ENCODE peak calls at places on chromosome 1, in ten cellular contexts. One of them, this sample, is unnamed.
A peak's percentile ranks its signal among the peaks of the same experiment; 100 is the strongest.

GRCh38 chr1:59057801-59058200 is 239.1 kb upstream of the FGGY start:
- DNase-seq in upper lobe of right lung: no peak
- DNase-seq in CD8-positive, alpha-beta T cell: no peak
- DNase-seq in GM23338: no peak
- DNase-seq in AG10803: peak; percentile 54
- DNase-seq in astrocyte of the cerebellum: no peak
- DNase-seq in hepatocyte: no peak
- DNase-seq in lower lobe of right lung: no peak
- DNase-seq in naive thymus-derived CD4-positive, alpha-beta T cell: no peak
- DNase-seq in transverse colon: no peak
- DNase-seq in this sample: no peak

GRCh38 chr1:23868848-23869450 is 859 bp upstream of the FUCA1 start:
- DNase-seq in transverse colon: no peak
- DNase-seq in AG10803: no peak
- DNase-seq in naive thymus-derived CD4-positive, alpha-beta T cell: no peak
- DNase-seq in GM23338: peak; percentile 13
- DNase-seq in lower lobe of right lung: no peak
- DNase-seq in astrocyte of the cerebellum: no peak
- DNase-seq in upper lobe of right lung: no peak
- DNase-seq in hepatocyte: no peak
- DNase-seq in CD8-positive, alpha-beta T cell: no peak
- DNase-seq in this sample: no peak

GRCh38 chr1:222928212-222928611 is 113.4 kb downstream of the DISP1 start:
- DNase-seq in lower lobe of right lung: peak; percentile 52
- DNase-seq in AG10803: peak; percentile 23
- DNase-seq in GM23338: peak; percentile 89
- DNase-seq in upper lobe of right lung: peak; percentile 69
- DNase-seq in naive thymus-derived CD4-positive, alpha-beta T cell: no peak
- DNase-seq in astrocyte of the cerebellum: no peak
- DNase-seq in CD8-positive, alpha-beta T cell: no peak
- DNase-seq in hepatocyte: peak; percentile 73
- DNase-seq in transverse colon: peak; percentile 30
- DNase-seq in this sample: no peak

GRCh38 chr1:206963740-206964139 is 6.5 kb downstream of the FCAMR start:
- DNase-seq in AG10803: no peak
- DNase-seq in CD8-positive, alpha-beta T cell: no peak
- DNase-seq in upper lobe of right lung: no peak
- DNase-seq in lower lobe of right lung: no peak
- DNase-seq in naive thymus-derived CD4-positive, alpha-beta T cell: no peak
- DNase-seq in hepatocyte: no peak
- DNase-seq in GM23338: no peak
- DNase-seq in transverse colon: peak; percentile 66
- DNase-seq in astrocyte of the cerebellum: no peak
- DNase-seq in this sample: no peak

GRCh38 chr1:90773812-90774211 is 56.7 kb upstream of the BARHL2 start:
- DNase-seq in CD8-positive, alpha-beta T cell: no peak
- DNase-seq in naive thymus-derived CD4-positive, alpha-beta T cell: no peak
- DNase-seq in upper lobe of right lung: no peak
- DNase-seq in hepatocyte: no peak
- DNase-seq in lower lobe of right lung: no peak
- DNase-seq in astrocyte of the cerebellum: no peak
- DNase-seq in AG10803: no peak
- DNase-seq in GM23338: no peak
- DNase-seq in transverse colon: no peak
- DNase-seq in this sample: no peak

GRCh38 chr1:58895559-58896135 is 111.8 kb upstream of the JUN start:
- DNase-seq in lower lobe of right lung: peak; percentile 57
- DNase-seq in naive thymus-derived CD4-positive, alpha-beta T cell: no peak
- DNase-seq in CD8-positive, alpha-beta T cell: no peak
- DNase-seq in GM23338: no peak
- DNase-seq in upper lobe of right lung: no peak
- DNase-seq in AG10803: no peak
- DNase-seq in astrocyte of the cerebellum: no peak
- DNase-seq in transverse colon: no peak
- DNase-seq in hepatocyte: no peak
- DNase-seq in this sample: no peak

GRCh38 chr1:152515454-152515823 is 1.2 kb downstream of the CRCT1 start:
- DNase-seq in GM23338: peak; percentile 78
- DNase-seq in transverse colon: no peak
- DNase-seq in AG10803: peak; percentile 29
- DNase-seq in naive thymus-derived CD4-positive, alpha-beta T cell: no peak
- DNase-seq in upper lobe of right lung: no peak
- DNase-seq in astrocyte of the cerebellum: no peak
- DNase-seq in hepatocyte: no peak
- DNase-seq in CD8-positive, alpha-beta T cell: no peak
- DNase-seq in lower lobe of right lung: no peak
- DNase-seq in this sample: no peak

GRCh38 chr1:112061056-112061455 is 71.6 kb upstream of the KCND3 start:
- DNase-seq in upper lobe of right lung: no peak
- DNase-seq in astrocyte of the cerebellum: no peak
- DNase-seq in CD8-positive, alpha-beta T cell: no peak
- DNase-seq in transverse colon: no peak
- DNase-seq in lower lobe of right lung: no peak
- DNase-seq in AG10803: no peak
- DNase-seq in hepatocyte: no peak
- DNase-seq in naive thymus-derived CD4-positive, alpha-beta T cell: no peak
- DNase-seq in GM23338: no peak
- DNase-seq in this sample: no peak

DNA sequence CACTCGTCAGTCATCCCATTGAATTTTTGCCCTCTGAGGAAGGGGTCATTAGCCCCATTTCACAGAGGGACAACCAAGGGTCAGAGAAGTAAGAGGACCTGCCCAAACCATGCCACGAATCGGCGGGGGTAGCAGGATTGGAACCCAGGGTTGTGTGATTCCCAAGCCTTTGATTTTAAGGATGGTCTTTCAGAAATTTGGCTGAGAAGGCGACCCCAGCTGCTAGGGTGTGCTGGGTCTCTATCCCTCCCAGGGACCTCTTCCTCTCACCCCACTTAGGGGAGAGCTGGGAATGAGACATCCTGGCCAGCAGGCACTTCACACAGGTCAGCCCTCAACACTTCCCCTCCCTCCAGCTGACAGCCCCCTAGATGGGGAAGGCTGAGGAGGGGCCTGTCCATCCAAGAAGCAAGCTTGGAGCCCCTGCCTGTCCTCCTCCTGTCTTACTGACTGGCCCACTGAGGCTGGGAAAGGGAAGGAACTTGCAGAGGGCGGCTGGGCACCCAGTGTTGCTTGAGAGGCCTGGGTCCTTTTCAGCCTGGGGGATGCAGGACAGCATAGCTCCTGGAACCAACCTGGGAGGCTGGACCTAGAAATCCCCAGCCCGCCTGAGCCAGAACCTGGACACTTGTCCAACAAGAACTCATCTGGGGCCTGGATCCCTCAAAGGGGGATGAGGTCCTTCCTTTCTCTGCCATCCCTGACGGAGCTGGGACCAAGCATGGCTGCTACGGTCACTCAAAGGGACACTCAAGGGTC is 1.7 kb downstream of the SDC3 start:
- DNase-seq in CD8-positive, alpha-beta T cell: no peak
- DNase-seq in astrocyte of the cerebellum: no peak
- DNase-seq in naive thymus-derived CD4-positive, alpha-beta T cell: no peak
- DNase-seq in lower lobe of right lung: no peak
- DNase-seq in upper lobe of right lung: peak; percentile 54
- DNase-seq in hepatocyte: no peak
- DNase-seq in AG10803: no peak
- DNase-seq in GM23338: no peak
- DNase-seq in transverse colon: no peak
- DNase-seq in this sample: peak; percentile 76
- H3K4me3 ChIP-seq in CD8-positive, alpha-beta T cell: no peak overlapping the region
- H3K4me3 ChIP-seq in astrocyte of the cerebellum: peak overlapping the region; percentile 68
- H3K4me3 ChIP-seq in naive thymus-derived CD4-positive, alpha-beta T cell: no peak overlapping the region
- H3K4me3 ChIP-seq in lower lobe of right lung: peak overlapping the region; percentile 63
- H3K4me3 ChIP-seq in upper lobe of right lung: no peak overlapping the region
- H3K4me3 ChIP-seq in hepatocyte: no peak overlapping the region
- H3K4me3 ChIP-seq in AG10803: peak overlapping the region; percentile 72
- H3K4me3 ChIP-seq in GM23338: peak overlapping the region; percentile 76
- H3K4me3 ChIP-seq in transverse colon: peak overlapping the region; percentile 53
- H3K4me3 ChIP-seq in this sample: no peak overlapping the region

GRCh38 chr1:181314959-181315358 is 168.4 kb upstream of the CACNA1E start:
- DNase-seq in GM23338: peak; percentile 59
- DNase-seq in CD8-positive, alpha-beta T cell: no peak
- DNase-seq in lower lobe of right lung: no peak
- DNase-seq in naive thymus-derived CD4-positive, alpha-beta T cell: no peak
- DNase-seq in hepatocyte: no peak
- DNase-seq in astrocyte of the cerebellum: no peak
- DNase-seq in upper lobe of right lung: no peak
- DNase-seq in AG10803: no peak
- DNase-seq in transverse colon: no peak
- DNase-seq in this sample: no peak

GRCh38 chr1:181318022-181318857 is 165.1 kb upstream of the CACNA1E start:
- DNase-seq in AG10803: no peak
- DNase-seq in hepatocyte: peak; percentile 19
- DNase-seq in lower lobe of right lung: no peak
- DNase-seq in GM23338: peak; percentile 76
- DNase-seq in naive thymus-derived CD4-positive, alpha-beta T cell: no peak
- DNase-seq in upper lobe of right lung: no peak
- DNase-seq in transverse colon: no peak
- DNase-seq in CD8-positive, alpha-beta T cell: no peak
- DNase-seq in astrocyte of the cerebellum: no peak
- DNase-seq in this sample: no peak

GRCh38 chr1:181319903-181320302 is 163.4 kb upstream of the CACNA1E start:
- DNase-seq in GM23338: no peak
- DNase-seq in upper lobe of right lung: no peak
- DNase-seq in transverse colon: no peak
- DNase-seq in CD8-positive, alpha-beta T cell: no peak
- DNase-seq in AG10803: no peak
- DNase-seq in astrocyte of the cerebellum: no peak
- DNase-seq in lower lobe of right lung: no peak
- DNase-seq in naive thymus-derived CD4-positive, alpha-beta T cell: no peak
- DNase-seq in hepatocyte: no peak
- DNase-seq in this sample: no peak

GRCh38 chr1:181317261-181317924 is 165.9 kb upstream of the CACNA1E start:
- DNase-seq in GM23338: no peak
- DNase-seq in lower lobe of right lung: no peak
- DNase-seq in CD8-positive, alpha-beta T cell: no peak
- DNase-seq in hepatocyte: no peak
- DNase-seq in upper lobe of right lung: no peak
- DNase-seq in astrocyte of the cerebellum: no peak
- DNase-seq in AG10803: no peak
- DNase-seq in naive thymus-derived CD4-positive, alpha-beta T cell: no peak
- DNase-seq in transverse colon: no peak
- DNase-seq in this sample: no peak

GRCh38 chr1:181318858-181319235 is 164.5 kb upstream of the CACNA1E start:
- DNase-seq in naive thymus-derived CD4-positive, alpha-beta T cell: no peak
- DNase-seq in upper lobe of right lung: no peak
- DNase-seq in astrocyte of the cerebellum: no peak
- DNase-seq in GM23338: no peak
- DNase-seq in hepatocyte: no peak
- DNase-seq in transverse colon: no peak
- DNase-seq in lower lobe of right lung: no peak
- DNase-seq in CD8-positive, alpha-beta T cell: no peak
- DNase-seq in AG10803: no peak
- DNase-seq in this sample: no peak
- H3K4me3 ChIP-seq in naive thymus-derived CD4-positive, alpha-beta T cell: peak overlapping the region; percentile 33
- H3K4me3 ChIP-seq in upper lobe of right lung: no peak overlapping the region
- H3K4me3 ChIP-seq in astrocyte of the cerebellum: no peak overlapping the region
- H3K4me3 ChIP-seq in GM23338: peak overlapping the region; percentile 77
- H3K4me3 ChIP-seq in hepatocyte: no peak overlapping the region
- H3K4me3 ChIP-seq in transverse colon: no peak overlapping the region
- H3K4me3 ChIP-seq in lower lobe of right lung: no peak overlapping the region
- H3K4me3 ChIP-seq in CD8-positive, alpha-beta T cell: peak overlapping the region; percentile 46
- H3K4me3 ChIP-seq in AG10803: no peak overlapping the region
- H3K4me3 ChIP-seq in this sample: no peak overlapping the region

DNA sequence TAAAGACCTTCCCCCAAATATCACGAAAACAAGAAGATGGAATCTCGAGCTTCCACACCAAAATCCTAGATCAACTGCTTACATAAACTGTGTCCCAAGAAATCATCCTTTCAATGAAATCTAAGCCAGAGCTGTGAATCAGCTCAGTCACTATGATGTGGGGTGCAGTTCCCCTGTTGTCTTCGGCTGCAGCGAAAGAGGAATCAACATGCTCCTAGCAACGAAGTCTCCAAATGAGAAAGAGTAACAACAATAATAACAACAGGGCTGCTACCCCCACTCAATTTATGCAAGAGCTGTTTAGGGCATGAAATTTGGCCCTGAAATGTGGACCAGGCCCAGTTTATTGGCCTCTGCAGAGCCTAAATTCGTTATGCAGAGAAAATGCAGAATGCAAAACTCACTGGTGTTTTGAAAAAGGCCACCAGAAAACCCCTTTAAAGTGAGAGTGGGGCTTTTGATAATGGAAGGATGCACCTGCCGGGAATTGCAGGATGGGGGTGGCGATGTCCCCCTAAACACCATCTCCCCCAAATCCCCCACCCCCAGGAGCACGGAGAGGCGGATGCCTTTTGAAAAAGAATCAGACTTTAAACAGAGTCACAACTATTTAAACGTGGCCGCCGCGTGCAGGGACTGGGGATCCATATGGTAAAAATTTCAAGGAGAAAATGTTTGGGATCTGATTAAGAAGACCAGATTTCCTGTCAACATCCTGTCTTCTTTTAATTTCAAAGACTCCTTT is 2.0 kb downstream of the RUNX3 start:
- DNase-seq in AG10803: no peak
- DNase-seq in transverse colon: no peak
- DNase-seq in hepatocyte: no peak
- DNase-seq in CD8-positive, alpha-beta T cell: no peak
- DNase-seq in lower lobe of right lung: no peak
- DNase-seq in upper lobe of right lung: no peak
- DNase-seq in GM23338: peak; percentile 33
- DNase-seq in astrocyte of the cerebellum: no peak
- DNase-seq in naive thymus-derived CD4-positive, alpha-beta T cell: no peak
- DNase-seq in this sample: no peak
- H3K4me3 ChIP-seq in AG10803: peak overlapping the region; percentile 63
- H3K4me3 ChIP-seq in transverse colon: peak overlapping the region; percentile 45
- H3K4me3 ChIP-seq in hepatocyte: no peak overlapping the region
- H3K4me3 ChIP-seq in CD8-positive, alpha-beta T cell: peak overlapping the region; percentile 89
- H3K4me3 ChIP-seq in lower lobe of right lung: peak overlapping the region; percentile 51
- H3K4me3 ChIP-seq in upper lobe of right lung: peak overlapping the region; percentile 44
- H3K4me3 ChIP-seq in GM23338: peak overlapping the region; percentile 63
- H3K4me3 ChIP-seq in astrocyte of the cerebellum: no peak overlapping the region
- H3K4me3 ChIP-seq in naive thymus-derived CD4-positive, alpha-beta T cell: peak overlapping the region; percentile 91
- H3K4me3 ChIP-seq in this sample: no peak overlapping the region

DNA sequence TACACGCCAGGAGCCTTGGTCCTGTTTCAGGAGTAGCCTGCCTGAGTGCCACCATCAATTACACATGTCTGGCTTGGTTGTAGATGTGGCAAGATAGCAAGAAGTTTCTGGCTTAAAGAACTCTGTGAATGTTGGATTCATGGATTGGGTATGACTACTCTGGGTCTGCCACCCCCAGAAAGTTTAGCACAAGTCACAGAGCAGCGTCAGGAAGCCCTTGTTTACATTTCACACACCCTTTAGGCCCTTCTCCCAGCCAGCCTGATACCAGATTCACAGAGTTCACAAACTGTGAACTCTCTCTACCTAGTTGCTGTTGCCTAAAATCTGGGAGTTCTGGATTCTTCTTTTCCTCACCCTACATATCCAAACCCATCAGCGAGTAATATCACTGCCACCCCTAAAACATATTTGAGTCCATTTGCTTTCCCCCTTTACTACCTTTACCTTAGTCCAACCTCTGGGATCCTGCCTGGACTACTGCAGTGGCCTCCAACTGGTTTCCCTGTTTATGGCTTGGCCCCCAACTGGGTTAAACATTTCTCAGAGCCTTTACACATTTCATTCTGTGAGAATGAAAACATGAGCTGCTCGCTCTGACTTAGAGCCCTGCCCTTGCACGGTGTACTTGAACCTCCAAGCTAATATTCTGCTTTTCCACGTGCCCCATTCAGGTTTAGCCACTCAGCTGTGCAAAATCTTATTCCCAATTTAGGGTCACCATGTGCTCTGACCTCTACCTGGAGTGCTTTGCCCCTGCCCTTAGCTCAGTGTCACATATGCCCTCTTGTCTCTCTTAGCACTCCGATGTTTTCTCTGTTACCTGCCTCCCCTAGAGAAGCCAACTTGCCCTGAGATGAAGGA is 4.0 kb upstream of the CCDC24 start:
- DNase-seq in GM23338: no peak
- DNase-seq in upper lobe of right lung: no peak
- DNase-seq in transverse colon: no peak
- DNase-seq in astrocyte of the cerebellum: no peak
- DNase-seq in AG10803: peak; percentile 25
- DNase-seq in lower lobe of right lung: no peak
- DNase-seq in hepatocyte: peak; percentile 54
- DNase-seq in naive thymus-derived CD4-positive, alpha-beta T cell: no peak
- DNase-seq in CD8-positive, alpha-beta T cell: no peak
- DNase-seq in this sample: no peak
- H3K4me3 ChIP-seq in GM23338: no peak overlapping the region
- H3K4me3 ChIP-seq in upper lobe of right lung: no peak overlapping the region
- H3K4me3 ChIP-seq in transverse colon: no peak overlapping the region
- H3K4me3 ChIP-seq in astrocyte of the cerebellum: no peak overlapping the region
- H3K4me3 ChIP-seq in AG10803: no peak overlapping the region
- H3K4me3 ChIP-seq in lower lobe of right lung: no peak overlapping the region
- H3K4me3 ChIP-seq in hepatocyte: no peak overlapping the region
- H3K4me3 ChIP-seq in naive thymus-derived CD4-positive, alpha-beta T cell: no peak overlapping the region
- H3K4me3 ChIP-seq in CD8-positive, alpha-beta T cell: no peak overlapping the region
- H3K4me3 ChIP-seq in this sample: no peak overlapping the region

This sample was measured in kidney.